ENCODE peak calls at places on chromosomes 16 and 17, in five cellular contexts. J is kidney epithelial cell, N is MCF 10A, K is transverse colon, B is left ventricle myocardium inferior. P is an unnamed sample.

GRCh38 chr17:71689782-71690181 is 431.0 kb upstream of the SOX9 start:
- DNase-seq in J (no peak), N (no peak), K (no peak), B (no peak), P (no peak)

GRCh38 chr16:77212736-77213541 is 13.7 kb downstream of the SYCE1L start:
- DNase-seq in J (no peak), N (peak; percentile 72), K (peak; percentile 75), B (peak; percentile 57), P (peak; percentile 77)

GRCh38 chr16:72560617-72561016 is 388.7 kb upstream of the PMFBP1 start:
- DNase-seq in J (no peak), N (no peak), K (no peak), B (no peak), P (no peak)

GRCh38 chr16:59204589-59204988 is 470.5 kb upstream of the GOT2 start:
- DNase-seq in J (no peak), N (no peak), K (no peak), B (no peak), P (no peak)

GRCh38 chr16:19696961-19697360 is 21.1 kb downstream of the KNOP1 start:
- DNase-seq in J (no peak), N (no peak), K (no peak), B (no peak), P (no peak)

GRCh38 chr16:65059421-65059980 is 62.4 kb downstream of the CDH11 start:
- DNase-seq in J (no peak), N (no peak), K (no peak), B (no peak), P (no peak)

GRCh38 chr17:42920922-42921321 is 20.3 kb downstream of the G6PC1 start:
- DNase-seq in J (no peak), N (no peak), K (no peak), B (peak; percentile 33), P (no peak)

GRCh38 chr17:19938736-19939135 is 38.9 kb downstream of the AKAP10 start:
- DNase-seq in J (no peak), N (no peak), K (no peak), B (no peak), P (no peak)

GRCh38 chr17:45137561-45138305 is 2.2 kb downstream of the ACBD4 start:
- DNase-seq in J (no peak), N (no peak), K (peak; percentile 62), B (peak; percentile 12), P (no peak)

GRCh38 chr17:15651583-15652110 is 32.1 kb upstream of the FBXW10B start:
- DNase-seq in J (peak; percentile 97), N (peak; percentile 99), K (peak; percentile 94), B (peak; percentile 97), P (peak; percentile 34)

GRCh38 chr17:73096866-73097265 is 4.4 kb upstream of the SLC39A11 start:
- DNase-seq in J (no peak), N (peak; percentile 82), K (no peak), B (no peak), P (no peak)

GRCh38 chr17:72580321-72581127 is 459.7 kb downstream of the SOX9 start:
- DNase-seq in J (peak; percentile 56), N (peak; percentile 47), K (peak; percentile 42), B (no peak), P (no peak)

DNA sequence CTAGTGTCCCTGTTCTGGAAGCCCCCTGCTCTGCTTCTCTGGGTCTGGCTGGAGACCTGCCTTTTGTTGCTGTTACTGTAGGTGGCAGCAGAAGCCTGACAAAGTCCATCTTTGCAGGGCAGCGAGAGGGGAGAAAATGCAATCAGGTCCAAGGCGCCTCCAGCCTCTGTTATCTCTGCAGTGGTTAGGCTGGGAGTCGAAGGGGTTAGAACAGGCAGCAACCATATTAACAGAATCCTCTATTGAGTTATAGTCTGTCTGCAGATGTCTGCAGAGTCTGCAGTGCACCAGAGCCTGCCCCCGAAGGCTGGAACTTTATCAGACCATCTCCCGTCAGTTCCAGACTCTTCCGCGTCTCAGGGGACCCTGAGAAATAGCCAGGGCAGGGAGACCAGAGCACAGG is 404.9 kb upstream of the EEF2KMT start:
- DNase-seq in J (no peak), N (no peak), K (peak; percentile 10), B (no peak), P (no peak)
- TF ChIP-seq CTCF in J (peak; percentile 16), N (no peak), K (no peak), B (peak; percentile 49), P (peak; percentile 34)

GRCh38 chr17:80274317-80274716 is 13.7 kb downstream of the RNF213 start:
- DNase-seq in J (no peak), N (no peak), K (no peak), B (no peak), P (no peak)

GRCh38 chr17:80270836-80271235 is 10.2 kb downstream of the RNF213 start:
- DNase-seq in J (no peak), N (peak; percentile 58), K (no peak), B (no peak), P (peak; percentile 64)

GRCh38 chr17:80270104-80270503 is 9.5 kb downstream of the RNF213 start:
- DNase-seq in J (no peak), N (no peak), K (no peak), B (no peak), P (no peak)

GRCh38 chr17:80274871-80275449 is 14.3 kb downstream of the RNF213 start:
- DNase-seq in J (no peak), N (no peak), K (no peak), B (no peak), P (no peak)

DNA sequence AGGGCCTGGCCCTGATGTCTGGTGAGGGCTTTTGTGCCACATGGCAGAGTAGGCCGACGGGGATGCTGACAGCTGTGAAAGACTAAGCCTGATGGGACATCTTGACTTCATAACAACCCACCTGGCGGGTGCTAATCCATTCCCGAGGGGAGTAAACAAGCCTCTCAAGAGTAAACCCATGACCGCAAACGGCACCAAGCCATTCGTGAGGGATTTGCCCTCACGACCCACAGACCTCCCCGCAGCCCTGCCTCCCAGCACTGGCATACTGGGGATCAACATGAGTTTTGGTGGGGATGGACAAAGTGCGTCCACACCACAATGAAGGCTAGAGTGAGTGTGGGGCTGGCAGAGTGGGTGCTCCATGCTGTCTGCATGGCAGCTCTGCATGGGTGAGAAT is 11.7 kb downstream of the RNF213 start:
- DNase-seq in J (no peak), N (no peak), K (no peak), B (no peak), P (no peak)
- TF ChIP-seq CTCF in J (no peak), N (no peak), K (no peak), B (no peak), P (no peak)

DNA sequence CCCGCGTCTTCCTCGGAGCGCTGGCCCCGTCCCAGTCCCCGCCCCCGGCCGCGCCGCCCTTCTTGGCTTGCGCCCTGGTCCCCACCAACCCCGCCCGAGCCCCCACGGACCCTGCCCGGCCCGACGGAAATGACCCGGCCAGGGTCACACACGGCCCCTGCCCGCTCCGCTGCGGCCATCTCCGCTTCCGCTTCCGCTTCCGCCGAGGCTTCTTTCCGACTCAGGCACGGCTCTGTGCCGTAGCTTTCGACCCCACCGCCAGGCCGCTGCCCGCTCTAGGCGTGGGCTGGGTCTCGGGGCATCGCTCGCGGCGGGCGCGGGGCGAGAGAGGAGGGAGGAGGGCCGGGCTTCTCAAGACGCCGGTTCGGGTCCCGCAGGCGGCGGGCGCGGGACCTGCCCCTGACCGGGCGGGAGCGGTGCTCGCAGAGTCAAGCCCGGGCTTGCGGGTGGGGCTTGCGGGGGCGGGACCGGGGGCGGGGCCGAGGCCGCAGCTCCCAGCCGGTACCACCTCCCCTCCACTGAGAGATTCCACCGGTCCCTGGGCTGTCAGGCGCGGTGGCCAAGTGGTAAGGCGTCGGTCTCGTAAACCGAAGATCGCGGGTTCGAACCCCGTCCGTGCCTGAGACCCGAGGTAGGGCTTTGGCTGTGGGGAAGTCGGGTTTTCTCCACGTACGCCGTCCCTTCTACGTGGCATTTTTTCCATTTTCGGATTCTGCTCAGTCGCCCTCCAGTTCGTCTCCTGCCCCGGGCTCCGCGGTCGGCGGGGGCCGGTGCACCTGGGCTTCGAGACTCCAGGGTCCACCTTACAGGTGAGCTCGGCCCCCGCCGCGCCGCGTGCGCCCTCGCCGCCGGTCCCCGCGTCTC is 158.3 kb downstream of the RAB11FIP4 start:
- DNase-seq in J (peak; percentile 47), N (peak; percentile 88), K (peak; percentile 95), B (peak; percentile 91), P (peak; percentile 95)
- TF ChIP-seq CTCF in J (no peak), N (no peak), K (no peak), B (no peak), P (no peak)

DNA sequence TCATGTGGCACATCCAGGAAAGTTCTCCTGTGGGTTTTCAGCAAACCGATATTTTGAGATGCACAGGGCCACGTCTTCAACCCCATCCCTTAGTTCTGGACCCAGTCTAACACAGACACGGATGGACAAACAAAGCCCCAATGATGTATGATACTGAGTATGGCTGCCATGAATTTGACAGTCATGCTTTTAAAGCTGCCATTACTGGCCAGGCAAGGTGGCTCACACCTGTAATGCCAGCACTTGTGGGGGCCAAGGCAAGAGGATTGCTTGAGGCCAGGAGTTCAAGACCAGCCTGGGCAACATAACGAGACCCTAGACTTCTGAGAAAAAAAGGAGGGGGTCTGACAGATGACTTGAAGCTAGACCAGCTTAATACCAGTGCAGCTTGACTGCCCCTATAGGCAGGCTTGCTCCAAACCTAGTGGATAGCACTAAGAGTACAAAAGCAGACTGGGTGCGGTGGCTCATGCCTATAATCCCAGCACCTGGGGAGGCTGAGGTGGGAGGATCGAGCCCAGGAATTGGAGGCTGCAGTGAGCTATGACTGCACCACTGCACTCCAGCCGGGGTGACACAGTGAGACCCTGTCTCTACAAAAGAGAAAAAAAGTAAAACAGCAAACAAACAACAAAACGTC is 10.8 kb upstream of the ZNF629 start:
- DNase-seq in J (no peak), N (no peak), K (no peak), B (no peak), P (no peak)
- TF ChIP-seq CTCF in J (peak; percentile 8), N (no peak), K (no peak), B (no peak), P (peak; percentile 5)

GRCh38 chr17:55303701-55304145 is 39.0 kb downstream of the HLF start:
- DNase-seq in J (no peak), N (no peak), K (no peak), B (no peak), P (no peak)
- TF ChIP-seq CTCF in J (no peak), N (no peak), K (no peak), B (no peak), P (no peak)

GRCh38 chr17:7555320-7555948 is 3.1 kb upstream of the TNFSF13 start:
- DNase-seq in J (no peak), N (no peak), K (no peak), B (no peak), P (no peak)
- TF ChIP-seq CTCF in J (peak; percentile 10), N (no peak), K (no peak), B (no peak), P (no peak)